ENCODE peak calls at places on chromosomes 11 and 22, in eight cellular contexts. S is stomach, W is colonic mucosa, C is BE2C, P is kidney, N is IMR-90, G is mammary epithelial cell, J is tibial artery. Q is an unnamed sample. For H3K9me3 and H3K4me1, the result is how much of the 10 kb centered on the place peaks cover.

GRCh38 chr11:96103102-96103501 is 179.2 kb upstream of the MTMR2 start:
- DNase-seq in S (no peak), W (no peak), C (no peak), P (no peak), N (peak), G (no peak), J (no peak), Q (no peak)

GRCh38 chr22:46245515-46245914 is 4.6 kb downstream of the CDPF1 start:
- DNase-seq in S (no peak), W (no peak), C (peak), P (peak), N (no peak), G (no peak), J (peak), Q (no peak)

GRCh38 chr11:27452147-27452546 is 20.4 kb downstream of the LGR4 start:
- DNase-seq in S (no peak), W (no peak), C (no peak), P (no peak), N (no peak), G (no peak), J (no peak), Q (no peak)

GRCh38 chr11:14974021-14974698 is 2.0 kb upstream of the CALCA start:
- DNase-seq in S (no peak), W (no peak), C (no peak), P (no peak), N (no peak), G (no peak), J (no peak), Q (no peak)

GRCh38 chr11:62245271-62245753 is 3.3 kb downstream of the SCGB1D2 start:
- DNase-seq in S (peak), W (peak), C (peak), P (no peak), N (peak), G (peak), J (no peak), Q (no peak)

GRCh38 chr11:105466582-105467228 is 143.2 kb upstream of the GRIA4 start:
- DNase-seq in S (no peak), W (no peak), C (peak), P (no peak), N (peak), G (peak), J (no peak), Q (no peak)

GRCh38 chr22:42699281-42699681 is 21.4 kb downstream of the A4GALT start:
- DNase-seq in S (no peak), W (no peak), C (no peak), P (peak), N (no peak), G (no peak), J (no peak), Q (no peak)

GRCh38 chr22:49372530-49373288 is 455.0 kb downstream of the BRD1 start:
- DNase-seq in S (peak), W (peak), C (peak), P (peak), N (no peak), G (no peak), J (peak), Q (no peak)

GRCh38 chr22:31995046-31995445 is 48.0 kb upstream of the SLC5A1 start:
- DNase-seq in S (no peak), W (no peak), C (no peak), P (no peak), N (no peak), G (no peak), J (no peak), Q (no peak)

DNA sequence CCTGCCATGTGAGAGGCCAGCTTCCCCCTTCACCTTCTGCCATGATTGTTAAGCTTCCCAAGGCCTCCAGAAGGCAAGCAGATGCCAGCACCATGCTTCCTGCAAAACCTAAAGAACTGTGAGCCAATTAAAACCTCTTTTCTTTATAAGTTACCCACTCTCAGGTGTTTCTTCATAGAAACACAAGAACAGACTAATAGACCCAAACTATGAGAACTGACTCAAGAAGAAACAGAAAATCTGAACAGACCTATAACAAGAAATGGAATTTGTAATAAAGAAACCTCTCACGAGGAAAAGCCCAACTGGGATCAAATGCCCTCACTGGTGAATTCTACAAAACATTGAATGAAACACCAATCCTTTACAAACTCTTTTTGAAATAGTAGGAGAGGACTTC is 12.0 kb downstream of the NPAT start:
- DNase-seq in S (no peak), W (no peak), C (no peak), P (no peak), N (no peak), G (no peak), J (no peak), Q (no peak)
- H3K9me3 ChIP-seq in S (under half), W (under half), C (under half), P (under half), N (under half), G (under half), J (under half), Q (under half)

DNA sequence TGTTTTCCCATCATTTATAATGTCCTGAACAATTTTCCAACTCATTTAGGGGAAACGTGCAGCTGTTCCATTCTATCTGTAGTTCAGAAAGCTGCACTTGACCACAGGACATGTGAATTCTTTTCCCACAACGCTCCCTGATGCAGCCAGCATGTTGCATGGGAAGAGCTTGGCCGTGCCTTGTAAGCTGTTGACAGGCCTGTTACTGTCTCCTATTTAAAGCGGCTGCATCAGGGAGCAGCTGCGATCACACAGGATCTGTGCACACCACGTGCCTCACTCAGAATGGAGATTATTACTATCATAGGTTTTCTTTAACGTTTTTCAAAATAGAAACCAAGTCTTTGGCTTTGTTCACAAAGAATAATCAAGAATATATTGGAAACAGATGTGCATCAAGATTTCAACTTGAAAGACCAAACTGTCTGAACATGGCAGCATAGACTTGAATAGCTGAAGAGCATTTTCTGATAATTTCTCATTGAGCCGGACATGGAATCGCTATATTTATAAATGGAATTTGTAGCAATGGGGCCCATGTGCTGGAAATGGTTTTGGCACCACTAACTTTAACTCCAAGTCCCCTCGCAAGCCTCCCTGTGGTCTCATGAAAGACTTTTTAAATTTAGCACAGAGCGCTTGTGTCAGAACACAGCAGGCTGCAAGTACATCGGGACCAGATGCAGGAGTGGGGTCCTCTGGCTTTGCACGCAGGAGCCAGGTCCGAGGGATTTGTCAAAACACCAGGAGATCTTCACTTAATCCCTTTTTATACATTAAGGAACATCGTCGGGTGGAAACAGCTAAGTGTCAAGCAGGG is 40.8 kb upstream of the MYO18B start:
- DNase-seq in S (no peak), W (no peak), C (peak), P (no peak), N (peak), G (no peak), J (no peak), Q (no peak)
- H3K4me1 ChIP-seq in S (under half), W (under half), C (half or more), P (under half), N (under half), G (under half), J (under half), Q (under half)

GRCh38 chr11:3368199-3368598 is 10.7 kb downstream of the ZNF195 start:
- DNase-seq in S (no peak), W (no peak), C (no peak), P (no peak), N (no peak), G (no peak), J (no peak), Q (no peak)
- H3K9me3 ChIP-seq in S (under half), W (under half), C (under half), P (under half), N (under half), G (under half), J (under half), Q (under half)

GRCh38 chr11:125335101-125335500 is 161.0 kb downstream of the FEZ1 start:
- DNase-seq in S (no peak), W (no peak), C (no peak), P (no peak), N (no peak), G (no peak), J (peak), Q (no peak)
- H3K4me1 ChIP-seq in S (under half), W (under half), C (under half), P (under half), N (under half), G (under half), J (under half), Q (under half)

GRCh38 chr11:132101861-132102260 is 731.4 kb downstream of the NTM start:
- DNase-seq in S (no peak), W (no peak), C (no peak), P (no peak), N (peak), G (no peak), J (no peak), Q (no peak)
- H3K9me3 ChIP-seq in S (under half), W (under half), C (under half), P (under half), N (under half), G (under half), J (under half), Q (under half)

DNA sequence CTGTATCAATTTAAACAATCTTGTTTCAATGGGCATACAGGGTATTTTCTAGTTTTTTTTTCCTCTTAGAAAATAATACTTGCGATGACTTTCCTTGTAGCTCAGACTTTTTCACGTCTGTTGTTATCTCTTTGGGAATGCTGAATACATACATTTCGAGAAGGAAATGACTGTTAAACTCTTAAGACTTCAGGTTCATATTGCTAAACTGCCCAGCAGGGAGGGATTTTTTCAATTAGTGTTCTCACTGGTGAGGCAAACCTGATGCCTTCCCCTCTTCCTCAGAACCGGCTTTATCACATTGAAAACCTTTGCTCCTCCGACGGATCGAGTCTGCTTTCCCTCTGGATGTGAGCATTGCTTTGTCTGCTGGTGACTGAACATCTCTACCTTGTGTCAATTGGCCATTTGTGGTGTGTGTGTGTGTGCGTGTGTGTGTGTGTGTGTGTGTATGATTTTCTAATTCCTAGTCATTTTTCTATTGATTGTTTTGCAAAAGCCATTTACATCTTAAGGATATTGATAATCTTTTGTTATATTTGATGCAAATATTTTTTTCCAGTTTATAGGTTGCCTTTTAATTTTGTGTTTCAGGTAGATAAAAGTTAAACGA is 6.6 kb downstream of the NEAT1 start:
- DNase-seq in S (peak), W (peak), C (no peak), P (no peak), N (peak), G (peak), J (peak), Q (no peak)
- H3K4me1 ChIP-seq in S (under half), W (under half), C (under half), P (under half), N (under half), G (under half), J (under half), Q (under half)

GRCh38 chr11:130639369-130639768 is 190.9 kb downstream of the ADAMTS15 start:
- DNase-seq in S (no peak), W (no peak), C (no peak), P (no peak), N (no peak), G (no peak), J (no peak), Q (no peak)

GRCh38 chr11:130638048-130638447 is 189.6 kb downstream of the ADAMTS15 start:
- DNase-seq in S (no peak), W (no peak), C (no peak), P (peak), N (no peak), G (no peak), J (no peak), Q (no peak)

GRCh38 chr11:130636672-130637463 is 188.4 kb downstream of the ADAMTS15 start:
- DNase-seq in S (no peak), W (no peak), C (no peak), P (no peak), N (peak), G (peak), J (no peak), Q (no peak)

GRCh38 chr11:130637566-130637965 is 189.1 kb downstream of the ADAMTS15 start:
- DNase-seq in S (no peak), W (no peak), C (no peak), P (no peak), N (no peak), G (no peak), J (no peak), Q (no peak)

GRCh38 chr11:130638624-130639023 is 190.2 kb downstream of the ADAMTS15 start:
- DNase-seq in S (no peak), W (no peak), C (no peak), P (no peak), N (no peak), G (no peak), J (no peak), Q (no peak)
- H3K9me3 ChIP-seq in S (under half), W (under half), C (under half), P (under half), N (under half), G (under half), J (under half), Q (under half)

DNA sequence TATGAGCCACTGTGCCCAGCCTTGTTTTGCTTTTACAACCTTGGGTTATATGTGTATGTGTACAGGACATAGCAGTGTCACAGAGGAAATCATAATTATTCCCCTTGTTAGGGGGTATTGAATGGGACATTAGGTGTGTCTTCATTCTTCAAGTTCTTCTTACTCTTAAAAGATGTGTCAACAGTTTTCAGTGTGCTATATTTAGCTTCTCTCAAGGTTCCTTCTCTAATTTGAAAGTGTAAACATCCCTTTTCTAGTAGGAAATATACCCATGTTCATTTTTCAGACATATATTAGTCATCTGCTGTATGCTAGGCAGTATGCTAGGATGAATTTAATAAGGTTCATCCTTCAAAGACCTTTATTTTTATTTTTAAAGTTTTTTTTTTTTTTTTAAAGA is 17.1 kb downstream of the PCF11 start:
- DNase-seq in S (no peak), W (no peak), C (no peak), P (no peak), N (no peak), G (no peak), J (no peak), Q (no peak)
- H3K4me1 ChIP-seq in S (half or more), W (under half), C (under half), P (under half), N (under half), G (under half), J (half or more), Q (under half)

GRCh38 chr11:35031869-35032268 is 107.1 kb upstream of the CD44 start:
- DNase-seq in S (no peak), W (no peak), C (no peak), P (no peak), N (peak), G (peak), J (no peak), Q (no peak)
- H3K9me3 ChIP-seq in S (under half), W (under half), C (under half), P (under half), N (under half), G (under half), J (under half), Q (under half)

DNA sequence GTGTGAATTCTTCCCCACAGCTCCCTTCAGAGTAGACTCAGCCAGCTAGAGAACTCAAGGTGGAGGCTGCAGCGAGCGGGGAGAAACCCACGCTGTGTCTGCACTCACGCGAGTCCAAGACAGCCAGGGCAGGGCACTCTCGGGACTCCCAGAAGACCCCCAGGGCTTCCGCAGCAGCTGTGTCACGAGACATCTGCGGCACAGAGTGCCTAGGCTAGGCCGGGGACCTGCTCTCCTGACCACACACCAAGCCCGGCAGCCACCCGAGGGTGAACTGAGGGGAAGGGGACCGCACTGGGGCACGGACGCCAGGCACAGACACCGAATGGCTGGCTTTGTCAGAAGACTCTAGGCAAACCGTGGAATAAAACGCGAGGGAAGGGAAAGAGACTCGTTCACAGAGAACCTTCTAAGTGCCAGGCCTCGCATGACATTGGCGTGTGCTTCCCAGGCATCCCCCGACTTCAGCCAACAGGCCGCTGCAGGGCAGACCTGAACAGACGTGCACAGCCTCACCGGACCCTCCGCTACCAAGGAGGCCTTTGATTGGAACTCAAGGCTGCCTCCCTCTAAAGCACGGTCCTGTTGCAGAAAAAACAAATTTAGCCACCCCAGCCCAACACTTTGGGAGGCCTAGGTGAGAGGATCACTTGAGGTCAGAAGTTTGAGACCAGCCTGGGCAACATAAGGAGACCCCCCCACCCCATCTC is 18.2 kb upstream of the MOB2 start:
- DNase-seq in S (no peak), W (no peak), C (no peak), P (peak), N (no peak), G (no peak), J (peak), Q (no peak)
- H3K4me1 ChIP-seq in S (half or more), W (under half), C (under half), P (under half), N (under half), G (under half), J (half or more), Q (under half)